ENCODE peak calls at places on chromosome 7, in six cellular contexts. A is lower leg skin, K is kidney epithelial cell, G is fibroblast of lung, X is GM13976, V is right lobe of liver. U is an unnamed sample.

GRCh38 chr7:101121996-101122932 is 4.6 kb upstream of the SERPINE1 start:
- DNase-seq in A (peak; percentile 92), K (peak; percentile 92), G (peak; percentile 98), X (peak; percentile 71), V (peak; percentile 62), U (no peak)

GRCh38 chr7:47318395-47319182 is 263.3 kb downstream of the TNS3 start:
- DNase-seq in A (peak; percentile 72), K (no peak), G (no peak), X (no peak), V (no peak), U (no peak)

GRCh38 chr7:41881313-41882130 is 178.6 kb upstream of the INHBA start:
- DNase-seq in A (no peak), K (no peak), G (peak; percentile 39), X (peak; percentile 76), V (peak; percentile 65), U (peak; percentile 75)

GRCh38 chr7:20385121-20385520 is 54.4 kb downstream of the ITGB8 start:
- DNase-seq in A (no peak), K (no peak), G (peak; percentile 64), X (no peak), V (no peak), U (no peak)

GRCh38 chr7:408651-409343 is 110.8 kb downstream of the PDGFA start:
- DNase-seq in A (peak; percentile 74), K (no peak), G (no peak), X (no peak), V (peak; percentile 28), U (peak; percentile 9)

GRCh38 chr7:42915356-42915755 is 3.5 kb upstream of the C7orf25 start:
- DNase-seq in A (no peak), K (no peak), G (peak; percentile 21), X (no peak), V (no peak), U (no peak)

GRCh38 chr7:79930604-79931003 is 204.0 kb upstream of the GNAI1 start:
- DNase-seq in A (no peak), K (no peak), G (no peak), X (no peak), V (no peak), U (no peak)

GRCh38 chr7:11315687-11316258 is 342.1 kb downstream of the PHF14 start:
- DNase-seq in A (no peak), K (no peak), G (no peak), X (no peak), V (no peak), U (no peak)

GRCh38 chr7:37201003-37201875 is 247.4 kb downstream of the ELMO1 start:
- DNase-seq in A (peak; percentile 94), K (peak; percentile 28), G (peak; percentile 90), X (peak; percentile 65), V (peak; percentile 85), U (no peak)

GRCh38 chr7:2243483-2243840 is 1.4 kb downstream of the NUDT1 start:
- DNase-seq in A (no peak), K (no peak), G (no peak), X (no peak), V (no peak), U (no peak)

GRCh38 chr7:40874756-40875155 is 740.0 kb downstream of the SUGCT start:
- DNase-seq in A (no peak), K (no peak), G (no peak), X (no peak), V (no peak), U (no peak)

DNA sequence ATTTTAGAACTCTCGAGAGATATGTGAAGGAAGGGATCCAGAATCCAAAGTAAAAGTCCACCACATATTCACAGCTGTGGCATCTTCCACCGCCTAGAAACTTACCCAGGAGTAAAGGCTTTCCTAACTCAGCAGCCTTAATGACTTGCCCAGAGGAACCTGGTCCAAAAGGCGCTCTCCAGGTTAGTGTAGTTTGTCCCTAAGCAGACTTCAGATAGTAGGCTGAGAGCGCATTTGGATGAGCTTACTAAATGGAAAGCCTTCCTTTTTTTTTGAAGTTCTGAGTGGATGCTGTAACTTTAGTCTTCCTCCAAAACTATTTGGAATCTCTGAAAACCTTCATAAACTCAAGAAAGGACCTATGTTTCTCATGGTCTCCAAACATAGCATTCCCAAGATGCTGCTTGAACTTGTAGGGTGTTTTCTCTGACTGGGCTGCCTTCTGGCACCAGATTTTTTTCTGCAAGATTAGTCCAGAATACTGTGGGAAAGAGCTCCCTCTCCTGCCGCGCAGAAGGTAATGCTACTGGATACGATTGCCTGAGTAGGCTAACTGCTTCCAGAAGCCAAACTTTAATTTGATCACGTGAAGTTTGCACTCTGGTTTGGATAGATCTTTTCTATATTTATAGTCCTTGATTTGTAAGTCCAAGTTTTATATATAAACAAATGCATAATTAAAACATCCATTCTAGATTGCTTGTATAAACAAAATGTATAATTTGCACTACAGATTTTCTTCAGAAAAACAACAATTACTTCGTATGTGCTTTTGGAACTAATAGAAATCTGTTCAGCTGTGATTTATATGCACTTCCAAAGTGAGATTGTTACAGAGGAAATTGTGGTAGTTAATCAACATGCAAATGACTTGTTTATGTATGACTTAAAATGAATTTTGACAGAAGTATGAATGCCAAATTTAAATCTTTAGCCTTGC is 19.6 kb upstream of the GPR37 start:
- DNase-seq in A (no peak), K (no peak), G (peak; percentile 85), X (peak; percentile 54), V (peak; percentile 62), U (no peak)
- TF ChIP-seq CTCF in A (no peak), K (peak; percentile 83), G (peak; percentile 98), X (peak; percentile 68), V (peak; percentile 79), U (no peak)

DNA sequence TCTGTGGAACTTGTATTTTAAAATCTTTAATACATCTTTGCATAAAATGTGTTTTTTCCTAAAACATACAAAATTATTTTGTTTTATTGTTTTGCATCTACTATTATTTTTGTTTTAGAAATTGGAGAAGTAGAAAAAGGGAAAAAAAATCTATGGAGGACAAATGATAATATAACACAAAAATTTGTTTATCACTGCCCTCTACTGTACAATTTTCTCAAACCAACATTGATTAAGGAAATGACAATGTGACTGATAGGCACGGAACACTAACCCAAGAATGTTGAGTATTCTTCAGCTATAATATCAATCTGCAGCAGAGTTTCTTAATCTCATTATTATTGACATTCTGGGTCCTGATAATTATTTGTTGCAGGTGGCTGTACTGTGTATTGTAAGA is 9.5 kb upstream of the ING3 start:
- DNase-seq in A (no peak), K (no peak), G (peak; percentile 13), X (no peak), V (no peak), U (no peak)
- TF ChIP-seq CTCF in A (no peak), K (peak; percentile 18), G (no peak), X (peak; percentile 10), V (peak; percentile 26), U (no peak)

GRCh38 chr7:102917436-102918353 is 4.9 kb downstream of the LRRC17 start:
- DNase-seq in A (no peak), K (no peak), G (no peak), X (no peak), V (no peak), U (no peak)
- TF ChIP-seq CTCF in A (no peak), K (no peak), G (no peak), X (no peak), V (no peak), U (no peak)

DNA sequence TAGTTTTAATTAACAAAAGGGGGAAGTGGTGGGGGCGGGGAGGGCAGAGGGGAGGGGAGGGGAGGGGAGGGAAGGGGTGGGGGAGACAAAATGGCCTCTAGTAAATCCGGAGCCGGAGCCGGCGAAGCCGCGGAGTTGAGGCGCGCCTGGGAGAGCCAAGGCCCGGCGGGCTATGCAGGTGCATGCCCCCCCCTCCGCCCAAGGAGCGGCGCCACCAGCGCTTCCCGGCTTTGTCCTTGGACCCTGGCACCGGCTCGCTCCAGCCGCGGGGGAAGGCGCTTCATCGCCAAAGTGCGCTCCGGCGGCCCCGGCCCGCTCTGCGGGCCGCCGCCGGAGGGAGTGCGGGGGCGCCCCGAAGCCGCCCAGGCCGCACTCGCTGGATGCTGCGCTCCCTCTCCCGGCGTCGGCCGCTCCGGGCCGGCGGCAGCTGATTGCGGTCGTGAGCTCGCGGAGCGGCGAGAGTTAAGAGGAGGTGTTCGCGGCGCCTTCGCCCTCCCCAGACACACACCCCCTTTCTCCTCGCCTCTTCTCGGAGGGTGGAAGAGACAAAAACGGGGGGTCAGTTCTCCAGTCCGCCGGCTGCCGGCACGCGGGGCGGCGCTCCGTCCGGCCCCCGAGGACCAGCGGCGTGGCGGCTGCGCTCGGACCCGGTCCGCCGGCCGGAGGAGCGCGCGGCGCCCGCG is at the start of gene LRRC4:
- DNase-seq in A (no peak), K (no peak), G (peak; percentile 39), X (peak; percentile 81), V (no peak), U (peak; percentile 28)
- TF ChIP-seq CTCF in A (no peak), K (no peak), G (no peak), X (no peak), V (no peak), U (no peak)

GRCh38 chr7:86966920-86967319 is 92.5 kb downstream of the ELAPOR2 start:
- DNase-seq in A (no peak), K (no peak), G (no peak), X (no peak), V (no peak), U (no peak)
- TF ChIP-seq CTCF in A (no peak), K (no peak), G (no peak), X (no peak), V (no peak), U (no peak)

GRCh38 chr7:51132661-51133060 is 183.9 kb downstream of the COBL start:
- DNase-seq in A (no peak), K (no peak), G (no peak), X (no peak), V (no peak), U (no peak)
- TF ChIP-seq CTCF in A (no peak), K (no peak), G (no peak), X (no peak), V (no peak), U (no peak)

GRCh38 chr7:151226875-151227782 is at the start of gene ABCF2:
- DNase-seq in A (peak; percentile 100), K (peak; percentile 97), G (peak; percentile 99), X (peak; percentile 99), V (peak; percentile 99), U (peak; percentile 97)
- TF ChIP-seq CTCF in A (no peak), K (no peak), G (no peak), X (no peak), V (no peak), U (no peak)

DNA sequence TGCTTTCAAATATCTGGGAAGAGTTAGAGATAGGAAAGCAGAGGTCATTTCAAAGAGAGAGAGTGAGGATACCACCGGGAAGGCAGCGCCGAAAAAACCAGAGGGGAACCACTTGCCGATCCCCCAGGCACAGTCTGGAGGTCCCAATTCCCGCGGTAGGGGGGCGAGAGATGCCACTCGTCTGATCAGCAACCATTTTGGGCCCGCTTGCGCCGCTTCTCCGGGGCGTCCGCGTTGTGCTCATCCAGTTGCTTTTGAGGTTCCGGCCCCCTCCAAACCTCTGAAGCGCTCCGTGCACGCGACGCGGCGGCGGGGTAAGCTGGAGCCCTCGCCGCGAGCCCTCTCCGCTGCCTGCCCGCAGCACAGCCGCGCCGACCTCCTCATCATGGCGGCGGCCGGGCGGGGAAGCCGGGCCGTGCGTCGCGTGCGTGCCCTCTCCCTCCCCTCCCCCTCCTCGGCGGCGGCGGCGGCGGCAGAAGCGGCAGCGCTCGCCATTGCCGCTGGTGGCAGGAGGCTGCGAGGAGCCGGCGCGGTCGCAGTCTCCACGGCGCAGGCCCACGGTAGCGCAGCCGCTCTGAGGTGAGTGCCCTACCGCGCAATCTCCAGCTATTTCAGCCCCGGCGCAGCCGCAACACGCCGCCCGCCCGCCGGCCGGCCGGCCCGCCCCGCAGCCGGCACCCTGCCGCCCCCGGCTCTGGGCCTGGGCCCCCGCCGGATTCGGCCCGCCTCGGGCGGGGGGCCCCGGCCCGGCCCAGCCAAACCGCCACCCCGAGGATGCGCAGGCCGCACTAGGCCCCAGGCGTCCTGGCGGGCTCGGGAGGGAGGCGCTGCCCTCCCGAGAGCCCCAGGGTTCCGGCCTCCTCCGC is at the start of gene NRF1:
- DNase-seq in A (peak; percentile 96), K (peak; percentile 41), G (peak; percentile 91), X (peak; percentile 91), V (peak; percentile 92), U (peak; percentile 95)
- TF ChIP-seq CTCF in A (no peak), K (no peak), G (no peak), X (no peak), V (peak; percentile 40), U (no peak)